ENCODE peak calls at places on chromosome 19, in eight cellular contexts. X, I, N, D, K, J, V and H are unnamed samples.

GRCh38 chr19:48856921-48857320 is 11.5 kb downstream of the PLEKHA4 start:
- DNase-seq in D (no peak), J (no peak), K (no peak), N (no peak), X (no peak), I (no peak), V (no peak), H (no peak)

GRCh38 chr19:3986260-3987041 is 1.2 kb upstream of the EEF2 start:
- DNase-seq in K (peak; percentile 81), X (peak; percentile 82), I (peak; percentile 56), V (peak; percentile 73), J (peak; percentile 53), D (no peak), N (peak; percentile 51), H (no peak)

GRCh38 chr19:3586124-3586626 is 897 bp downstream of the GIPC3 start:
- DNase-seq in X (no peak), K (peak; percentile 81), N (no peak), J (no peak), I (no peak), D (no peak), V (no peak), H (no peak)

GRCh38 chr19:12946092-12946845 is 607 bp downstream of the RAD23A start:
- DNase-seq in N (no peak), V (peak; percentile 80), I (no peak), J (peak; percentile 65), K (peak; percentile 96), X (peak; percentile 81), D (peak; percentile 79), H (peak; percentile 50)

GRCh38 chr19:45876411-45877197 is 9.3 kb downstream of the IRF2BP1 start:
- DNase-seq in N (no peak), V (peak; percentile 16), X (peak; percentile 29), J (no peak), K (peak; percentile 85), D (peak; percentile 73), I (peak; percentile 14), H (peak; percentile 52)

GRCh38 chr19:37165635-37166034 is 6.9 kb downstream of the ZNF585A start:
- DNase-seq in I (no peak), N (no peak), D (no peak), V (no peak), X (no peak), K (no peak), J (no peak), H (no peak)

GRCh38 chr19:35559281-35559659 is 4.2 kb downstream of the ATP4A start:
- DNase-seq in J (no peak), X (no peak), K (no peak), I (no peak), V (no peak), D (no peak), N (no peak), H (no peak)

GRCh38 chr19:29517412-29517811 is 8.4 kb upstream of the VSTM2B start:
- DNase-seq in I (no peak), X (no peak), J (no peak), V (no peak), N (no peak), K (no peak), D (peak; percentile 33), H (no peak)

GRCh38 chr19:8526345-8527062 is 12.5 kb upstream of the ZNF414 start:
- DNase-seq in X (peak; percentile 92), V (peak; percentile 88), J (peak; percentile 92), K (peak; percentile 98), I (peak; percentile 91), N (peak; percentile 67), D (peak; percentile 92), H (peak; percentile 91)

GRCh38 chr19:21439372-21439771 is 42.4 kb downstream of the ZNF493 start:
- DNase-seq in J (no peak), V (no peak), I (no peak), K (no peak), N (no peak), D (no peak), X (no peak), H (peak; percentile 83)

GRCh38 chr19:44851427-44851826 is 5.3 kb downstream of the NECTIN2 start:
- DNase-seq in N (no peak), V (no peak), D (no peak), I (no peak), X (no peak), J (no peak), K (no peak), H (no peak)

GRCh38 chr19:14672043-14672872 is 2.4 kb downstream of the ADGRE3 start:
- DNase-seq in I (no peak), X (no peak), V (no peak), J (no peak), K (no peak), D (no peak), N (no peak), H (no peak)

GRCh38 chr19:11380653-11381534 is 3.2 kb downstream of the EPOR start:
- DNase-seq in X (peak; percentile 95), V (peak; percentile 93), J (peak; percentile 96), I (peak; percentile 95), D (peak; percentile 95), N (peak; percentile 98), K (peak; percentile 99), H (peak; percentile 96)
- H3K4me1 ChIP-seq in X (peaks cover 44% of the 10 kb centered on the region), V (peaks cover 20% of the 10 kb centered on the region), J (no peaks in the 10 kb centered on the region), I (peaks cover 68% of the 10 kb centered on the region), D (peaks cover 29% of the 10 kb centered on the region), N (peaks cover 41% of the 10 kb centered on the region), K (no peaks in the 10 kb centered on the region), H (peaks cover 20% of the 10 kb centered on the region)

GRCh38 chr19:11382898-11383705 is 1.0 kb downstream of the EPOR start:
- DNase-seq in V (no peak), I (peak; percentile 14), D (peak; percentile 83), J (peak; percentile 61), K (peak; percentile 94), N (peak; percentile 44), X (peak; percentile 28), H (no peak)
- H3K27ac ChIP-seq in V (no peak overlapping the region), I (no peak overlapping the region), D (no peak overlapping the region), J (no peak overlapping the region), K (no peak overlapping the region), N (peak overlapping the region; percentile 91), X (no peak overlapping the region), H (no peak overlapping the region)

GRCh38 chr19:38728752-38729541 is 15.3 kb downstream of the CAPN12 start:
- DNase-seq in J (no peak), N (no peak), X (no peak), D (peak; percentile 56), I (no peak), V (no peak), K (no peak), H (peak; percentile 4)

GRCh38 chr19:38731654-38732301 is 12.5 kb downstream of the CAPN12 start:
- DNase-seq in J (peak; percentile 70), D (peak; percentile 48), V (no peak), N (no peak), K (peak; percentile 49), I (no peak), X (no peak), H (peak; percentile 37)

GRCh38 chr19:38730731-38731589 is 13.3 kb downstream of the CAPN12 start:
- DNase-seq in K (peak; percentile 46), D (peak; percentile 61), J (no peak), I (no peak), N (no peak), V (no peak), X (no peak), H (peak; percentile 4)

GRCh38 chr19:38729653-38730469 is 14.4 kb downstream of the CAPN12 start:
- DNase-seq in I (peak; percentile 54), J (peak; percentile 74), D (peak; percentile 87), V (peak; percentile 44), X (peak; percentile 57), N (peak; percentile 90), K (peak; percentile 95), H (peak; percentile 56)

DNA sequence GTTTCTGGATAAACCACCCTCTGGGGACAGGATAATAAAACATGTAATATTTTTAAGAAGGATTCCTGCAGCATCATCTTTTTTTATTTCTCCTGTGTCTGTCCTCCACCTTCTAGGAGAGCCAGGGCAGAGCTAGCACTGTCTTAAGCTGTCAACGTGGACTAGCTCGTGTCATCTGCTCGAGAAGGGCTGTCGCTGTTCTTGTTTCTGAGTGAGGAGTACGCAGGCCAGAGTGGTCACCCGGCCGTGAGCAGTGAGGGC is 13.9 kb downstream of the CAPN12 start:
- DNase-seq in K (no peak), V (no peak), N (no peak), I (no peak), X (no peak), J (no peak), D (no peak), H (peak; percentile 4)
- H3K4me3 ChIP-seq in K (no peak overlapping the region), V (no peak overlapping the region), N (no peak overlapping the region), I (no peak overlapping the region), X (no peak overlapping the region), J (no peak overlapping the region), D (no peak overlapping the region), H (no peak overlapping the region)

DNA sequence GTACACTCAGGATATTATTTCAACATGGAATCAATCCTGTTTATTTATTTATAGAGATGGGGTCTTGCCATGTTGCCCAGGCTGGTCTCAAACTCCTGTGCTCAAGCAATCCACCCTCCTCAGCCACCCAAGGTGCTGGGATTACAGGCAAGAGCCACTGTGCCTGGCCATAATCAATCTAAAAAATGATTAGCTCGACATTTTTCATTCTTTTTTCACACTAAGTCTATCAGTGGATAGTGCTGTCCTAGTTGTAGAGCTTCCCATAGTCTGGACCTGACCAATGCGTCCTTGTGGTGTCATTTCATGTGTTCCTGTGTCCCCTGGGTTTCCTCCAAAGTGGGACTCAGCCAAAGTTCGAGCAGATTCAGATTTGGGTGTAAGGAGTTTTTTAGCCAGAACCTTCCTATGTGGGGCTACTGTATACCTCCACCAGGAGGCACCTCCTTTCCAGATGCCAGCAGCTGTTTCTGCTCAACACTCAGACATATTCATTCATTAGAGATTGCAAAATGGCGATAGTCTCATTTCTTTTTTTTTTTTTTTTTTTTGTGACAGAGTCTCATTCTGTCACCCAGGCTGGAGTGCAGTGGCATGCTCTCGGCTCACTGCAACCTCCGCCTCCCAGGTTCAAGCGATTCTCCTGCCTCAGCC is 61.1 kb downstream of the MAP4K1 start:
- DNase-seq in J (no peak), K (no peak), X (no peak), I (no peak), N (no peak), V (no peak), D (no peak), H (no peak)
- H3K4me1 ChIP-seq in J (no peaks in the 10 kb centered on the region), K (no peaks in the 10 kb centered on the region), X (no peaks in the 10 kb centered on the region), I (no peaks in the 10 kb centered on the region), N (no peaks in the 10 kb centered on the region), V (no peaks in the 10 kb centered on the region), D (no peaks in the 10 kb centered on the region), H (no peaks in the 10 kb centered on the region)

GRCh38 chr19:47679251-47679900 is 33.8 kb upstream of the EHD2 start:
- DNase-seq in I (no peak), J (no peak), K (no peak), D (peak; percentile 58), X (no peak), N (no peak), V (no peak), H (no peak)
- H3K27ac ChIP-seq in I (no peak overlapping the region), J (no peak overlapping the region), K (no peak overlapping the region), D (no peak overlapping the region), X (no peak overlapping the region), N (no peak overlapping the region), V (no peak overlapping the region), H (no peak overlapping the region)